ENCODE peak calls at places on chromosome 12, in four cellular contexts. O, U, E and A are unnamed samples.

GRCh38 chr12:8088574-8088973 is 6.5 kb downstream of the NECAP1 start:
- DNase-seq in O (no peak), E (no peak), U (no peak), A (no peak)

GRCh38 chr12:92434607-92435025 is 268.2 kb upstream of the PLEKHG7 start:
- DNase-seq in E (no peak), O (no peak), U (no peak), A (no peak)

GRCh38 chr12:87981495-87981894 is 47.7 kb downstream of the C12orf50 start:
- DNase-seq in E (no peak), O (no peak), U (no peak), A (no peak)

GRCh38 chr12:12951504-12951903 is 466 bp downstream of the GPRC5D start:
- DNase-seq in O (no peak), E (no peak), U (no peak), A (no peak)

GRCh38 chr12:121239335-121239678 is 29.4 kb downstream of the P2RX4 start:
- DNase-seq in E (no peak), U (no peak), O (no peak), A (no peak)

GRCh38 chr12:18400186-18400585 is 138.9 kb downstream of the PIK3C2G start:
- DNase-seq in U (no peak), E (no peak), O (no peak), A (no peak)

GRCh38 chr12:52829986-52830385 is 4.1 kb downstream of the KRT79 start:
- DNase-seq in U (no peak), O (no peak), E (no peak), A (no peak)

GRCh38 chr12:25364529-25365339 is 114.0 kb upstream of the KRAS start:
- DNase-seq in U (no peak), O (no peak), E (no peak), A (no peak)

GRCh38 chr12:47277972-47278448 is 198.3 kb upstream of the AMIGO2 start:
- DNase-seq in O (peak), U (peak), E (no peak), A (no peak)

GRCh38 chr12:26691234-26691970 is 141.6 kb downstream of the ITPR2 start:
- DNase-seq in U (peak), E (peak), O (peak), A (peak)

GRCh38 chr12:94994312-94994711 is 9.2 kb downstream of the NDUFA12 start:
- DNase-seq in E (no peak), U (peak), O (peak), A (no peak)

GRCh38 chr12:12468575-12468974 is 94.1 kb downstream of the DUSP16 start:
- DNase-seq in E (no peak), O (no peak), U (no peak), A (no peak)

GRCh38 chr12:71045781-71046180 is 112.0 kb downstream of the TSPAN8 start:
- DNase-seq in U (no peak), O (peak), E (no peak), A (no peak)

GRCh38 chr12:79547044-79547734 is 143.6 kb downstream of the PAWR start:
- DNase-seq in E (no peak), U (peak), O (peak), A (no peak)

GRCh38 chr12:19844224-19844623 is 404.9 kb downstream of the AEBP2 start:
- DNase-seq in E (no peak), U (no peak), O (no peak), A (no peak)

GRCh38 chr12:59891180-59891579 is 295.4 kb downstream of the SLC16A7 start:
- DNase-seq in E (no peak), U (no peak), O (no peak), A (no peak)

GRCh38 chr12:6468283-6468575 is 2.2 kb downstream of the VAMP1 start:
- DNase-seq in O (peak), E (no peak), U (no peak), A (no peak)

GRCh38 chr12:99670635-99671034 is 23.1 kb downstream of the GARIN6 start:
- DNase-seq in O (no peak), U (no peak), E (no peak), A (no peak)

GRCh38 chr12:125518074-125518473 is 452.8 kb downstream of the AACS start:
- DNase-seq in O (no peak), U (no peak), E (no peak), A (no peak)

GRCh38 chr12:58081488-58081887 is 140.1 kb downstream of the ATP23 start:
- DNase-seq in U (no peak), O (no peak), E (no peak), A (no peak)